ENCODE peak calls at places on chromosomes 6 and 20, in seven cellular contexts. K is tibial nerve, T is lower lobe of right lung, C is ovary, A is choroid plexus epithelial cell, E is psoas muscle, X is epithelial cell of proximal tubule. H is an unnamed sample.

GRCh38 chr20:24694727-24695528 is 225.5 kb downstream of the SYNDIG1 start:
- DNase-seq in K (no peak), T (no peak), C (peak), A (no peak), E (peak), X (no peak), H (no peak)

GRCh38 chr6:83853178-83853967 is at the start of gene RIPPLY2:
- DNase-seq in K (no peak), T (peak), C (peak), A (peak), E (no peak), X (no peak), H (no peak)

GRCh38 chr6:7910298-7910653 is 312 bp downstream of the TXNDC5 start:
- DNase-seq in K (no peak), T (no peak), C (no peak), A (no peak), E (no peak), X (no peak), H (peak)

GRCh38 chr20:63690898-63691710 is 5.3 kb upstream of the TNFRSF6B start:
- DNase-seq in K (no peak), T (no peak), C (no peak), A (no peak), E (peak), X (no peak), H (no peak)

GRCh38 chr20:57672164-57672563 is 37.7 kb downstream of the PMEPA1 start:
- DNase-seq in K (no peak), T (peak), C (peak), A (no peak), E (peak), X (no peak), H (no peak)

GRCh38 chr20:45088247-45088646 is 12.7 kb downstream of the KCNS1 start:
- DNase-seq in K (no peak), T (no peak), C (no peak), A (peak), E (no peak), X (peak), H (no peak)

GRCh38 chr20:17808357-17808756 is 108.6 kb downstream of the BANF2 start:
- DNase-seq in K (peak), T (peak), C (peak), A (peak), E (peak), X (no peak), H (no peak)

GRCh38 chr6:49923826-49924225 is 40.1 kb downstream of the DEFB114 start:
- DNase-seq in K (no peak), T (no peak), C (no peak), A (no peak), E (no peak), X (no peak), H (no peak)

GRCh38 chr20:12371955-12372354 is 454.3 kb downstream of the BTBD3 start:
- DNase-seq in K (no peak), T (no peak), C (no peak), A (no peak), E (no peak), X (no peak), H (no peak)

GRCh38 chr20:48197034-48197433 is 411.8 kb upstream of the SULF2 start:
- DNase-seq in K (no peak), T (no peak), C (peak), A (no peak), E (no peak), X (no peak), H (no peak)

GRCh38 chr6:12545837-12546658 is 170.5 kb upstream of the PHACTR1 start:
- DNase-seq in K (no peak), T (no peak), C (no peak), A (peak), E (no peak), X (peak), H (no peak)

GRCh38 chr20:46512943-46513844 is at the start of gene ZNF334:
- DNase-seq in K (peak), T (peak), C (peak), A (peak), E (peak), X (no peak), H (peak)

GRCh38 chr6:149763866-149764265 is 14.3 kb downstream of the PCMT1 start:
- DNase-seq in K (no peak), T (no peak), C (no peak), A (no peak), E (no peak), X (no peak), H (no peak)

GRCh38 chr6:127177929-127178231 is 59.4 kb downstream of the RSPO3 start:
- DNase-seq in K (no peak), T (no peak), C (no peak), A (no peak), E (no peak), X (no peak), H (no peak)

GRCh38 chr6:104995989-104996617 is 39.2 kb downstream of the LIN28B start:
- DNase-seq in K (no peak), T (no peak), C (no peak), A (peak), E (no peak), X (no peak), H (no peak)

GRCh38 chr6:26312096-26312463 is 52.9 kb upstream of the BTN3A2 start:
- DNase-seq in K (no peak), T (no peak), C (no peak), A (no peak), E (no peak), X (no peak), H (no peak)

GRCh38 chr6:125102901-125103300 is 50.7 kb upstream of the TPD52L1 start:
- DNase-seq in K (no peak), T (no peak), C (no peak), A (peak), E (no peak), X (peak), H (no peak)

GRCh38 chr20:35968930-35969329 is 540 bp downstream of the CNBD2 start:
- DNase-seq in K (no peak), T (no peak), C (no peak), A (no peak), E (no peak), X (no peak), H (no peak)

GRCh38 chr20:63540417-63541186 is 3.4 kb upstream of the PTK6 start:
- DNase-seq in K (no peak), T (no peak), C (no peak), A (no peak), E (no peak), X (no peak), H (no peak)

GRCh38 chr6:134880487-134881190 is 69.3 kb downstream of the ALDH8A1 start:
- DNase-seq in K (no peak), T (no peak), C (no peak), A (no peak), E (no peak), X (no peak), H (no peak)

GRCh38 chr6:169051371-169051770 is 202.3 kb downstream of the THBS2 start:
- DNase-seq in K (no peak), T (no peak), C (no peak), A (no peak), E (no peak), X (no peak), H (no peak)

GRCh38 chr6:118202517-118202916 is 295.5 kb downstream of the SLC35F1 start:
- DNase-seq in K (no peak), T (no peak), C (no peak), A (no peak), E (no peak), X (no peak), H (no peak)

GRCh38 chr20:16966276-16966880 is 218.2 kb downstream of the OTOR start:
- DNase-seq in K (no peak), T (no peak), C (no peak), A (no peak), E (no peak), X (peak), H (no peak)

GRCh38 chr20:6954219-6954618 is 186.7 kb downstream of the BMP2 start:
- DNase-seq in K (no peak), T (no peak), C (no peak), A (peak), E (no peak), X (no peak), H (no peak)

GRCh38 chr6:51049288-51049982 is 230.8 kb downstream of the TFAP2B start:
- DNase-seq in K (no peak), T (no peak), C (no peak), A (no peak), E (no peak), X (no peak), H (no peak)

GRCh38 chr6:163750436-163751031 is 336.0 kb downstream of the QKI start:
- DNase-seq in K (no peak), T (no peak), C (no peak), A (no peak), E (no peak), X (no peak), H (no peak)

GRCh38 chr6:138099832-138100231 is 7.4 kb downstream of the PERP start:
- DNase-seq in K (no peak), T (no peak), C (no peak), A (peak), E (no peak), X (peak), H (no peak)

GRCh38 chr6:131844243-131844841 is 36.5 kb downstream of the ENPP1 start:
- DNase-seq in K (no peak), T (no peak), C (no peak), A (peak), E (no peak), X (no peak), H (no peak)

GRCh38 chr6:56335733-56336132 is 88.4 kb upstream of the COL21A1 start:
- DNase-seq in K (no peak), T (no peak), C (no peak), A (peak), E (no peak), X (peak), H (peak)

GRCh38 chr20:49157146-49157545 is 31.0 kb downstream of the STAU1 start:
- DNase-seq in K (no peak), T (no peak), C (no peak), A (no peak), E (no peak), X (no peak), H (no peak)

GRCh38 chr6:37589198-37589597 is 89.5 kb upstream of the CCDC167 start:
- DNase-seq in K (no peak), T (no peak), C (no peak), A (no peak), E (no peak), X (no peak), H (no peak)

GRCh38 chr6:37588745-37589139 is 89.0 kb upstream of the CCDC167 start:
- DNase-seq in K (no peak), T (no peak), C (no peak), A (no peak), E (no peak), X (no peak), H (no peak)

GRCh38 chr6:37594895-37595294 is 95.2 kb upstream of the CCDC167 start:
- DNase-seq in K (no peak), T (no peak), C (no peak), A (no peak), E (no peak), X (no peak), H (no peak)

GRCh38 chr6:37595859-37596258 is 96.2 kb upstream of the CCDC167 start:
- DNase-seq in K (no peak), T (no peak), C (no peak), A (no peak), E (no peak), X (no peak), H (no peak)

GRCh38 chr6:37592085-37592698 is 92.5 kb upstream of the CCDC167 start:
- DNase-seq in K (no peak), T (no peak), C (no peak), A (no peak), E (no peak), X (no peak), H (no peak)
- H3K4me3 ChIP-seq in K (no peak), T (no peak), C (no peak), A (no peak), E (no peak), X (no peak), H (no peak)

DNA sequence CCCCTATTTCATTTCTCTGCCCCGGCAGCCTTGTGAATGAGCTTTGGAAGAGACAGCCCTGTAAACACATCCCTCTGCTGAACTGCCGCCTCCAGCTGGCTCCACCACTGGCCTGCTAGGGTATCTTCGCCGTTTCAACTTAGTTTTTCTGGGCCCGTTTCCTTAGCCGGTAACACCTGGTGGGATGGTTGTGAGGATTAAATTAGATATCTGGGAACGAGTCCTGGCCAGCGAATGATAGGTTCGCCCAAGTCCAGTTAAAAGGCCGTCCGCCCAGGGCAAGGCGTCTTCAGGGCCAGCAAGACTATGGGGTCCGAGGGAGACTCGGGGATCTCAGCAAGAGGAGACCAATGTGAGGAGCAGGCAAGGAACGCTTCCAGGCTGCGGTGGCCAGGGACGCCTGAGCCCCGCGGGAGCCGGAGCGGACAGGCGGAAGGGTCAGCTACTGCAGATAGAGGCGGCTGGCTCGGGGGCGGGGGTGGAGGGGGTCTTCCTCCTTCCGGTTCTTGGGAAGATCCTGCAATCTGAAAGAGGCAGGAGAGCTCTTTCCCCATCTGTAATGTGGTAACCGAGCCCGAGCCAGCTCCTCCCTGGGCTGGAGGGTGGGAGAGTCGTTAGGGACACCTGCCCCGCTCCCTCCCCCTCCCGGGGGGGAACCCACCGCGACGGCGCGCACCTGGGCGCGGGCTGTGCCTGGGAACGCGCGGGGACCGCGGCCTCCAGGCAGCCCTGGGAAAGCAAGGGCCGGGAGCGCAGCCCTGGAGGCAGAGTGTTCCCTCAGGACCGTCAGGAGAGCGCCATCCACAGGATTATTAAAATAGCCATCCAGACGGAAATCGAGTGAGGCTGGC is 4.5 kb upstream of the PTCRA start:
- DNase-seq in K (no peak), T (no peak), C (no peak), A (peak), E (no peak), X (no peak), H (no peak)
- H3K4me3 ChIP-seq in K (no peak), T (peak), C (peak), A (peak), E (peak), X (peak), H (no peak)

GRCh38 chr20:2865630-2866029 is 7.7 kb upstream of the PTPRA start:
- DNase-seq in K (no peak), T (no peak), C (no peak), A (peak), E (no peak), X (no peak), H (no peak)
- H3K4me3 ChIP-seq in K (no peak), T (no peak), C (no peak), A (no peak), E (no peak), X (no peak), H (no peak)

DNA sequence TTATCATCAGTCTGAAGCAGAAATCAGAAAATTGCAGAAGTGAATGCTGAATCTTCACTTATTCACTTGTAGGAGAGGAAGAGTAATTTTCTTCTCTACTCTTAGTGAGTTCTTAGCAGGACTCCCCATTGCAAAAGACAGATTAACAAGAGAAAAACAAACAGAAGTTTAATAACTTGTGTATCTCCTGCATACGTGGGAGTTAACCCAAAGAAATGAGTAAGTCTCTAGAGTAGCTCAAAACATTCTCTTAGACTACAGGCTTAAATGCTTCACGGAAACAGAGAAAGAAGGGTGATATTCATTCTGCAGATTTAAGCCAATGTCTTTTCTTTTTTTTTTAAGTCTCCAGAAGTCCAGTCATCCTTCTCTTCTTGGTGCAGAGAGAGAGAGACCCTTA is 97.9 kb upstream of the TMEM181 start:
- DNase-seq in K (no peak), T (no peak), C (no peak), A (no peak), E (no peak), X (no peak), H (no peak)
- H3K4me3 ChIP-seq in K (no peak), T (no peak), C (no peak), A (no peak), E (no peak), X (no peak), H (no peak)

DNA sequence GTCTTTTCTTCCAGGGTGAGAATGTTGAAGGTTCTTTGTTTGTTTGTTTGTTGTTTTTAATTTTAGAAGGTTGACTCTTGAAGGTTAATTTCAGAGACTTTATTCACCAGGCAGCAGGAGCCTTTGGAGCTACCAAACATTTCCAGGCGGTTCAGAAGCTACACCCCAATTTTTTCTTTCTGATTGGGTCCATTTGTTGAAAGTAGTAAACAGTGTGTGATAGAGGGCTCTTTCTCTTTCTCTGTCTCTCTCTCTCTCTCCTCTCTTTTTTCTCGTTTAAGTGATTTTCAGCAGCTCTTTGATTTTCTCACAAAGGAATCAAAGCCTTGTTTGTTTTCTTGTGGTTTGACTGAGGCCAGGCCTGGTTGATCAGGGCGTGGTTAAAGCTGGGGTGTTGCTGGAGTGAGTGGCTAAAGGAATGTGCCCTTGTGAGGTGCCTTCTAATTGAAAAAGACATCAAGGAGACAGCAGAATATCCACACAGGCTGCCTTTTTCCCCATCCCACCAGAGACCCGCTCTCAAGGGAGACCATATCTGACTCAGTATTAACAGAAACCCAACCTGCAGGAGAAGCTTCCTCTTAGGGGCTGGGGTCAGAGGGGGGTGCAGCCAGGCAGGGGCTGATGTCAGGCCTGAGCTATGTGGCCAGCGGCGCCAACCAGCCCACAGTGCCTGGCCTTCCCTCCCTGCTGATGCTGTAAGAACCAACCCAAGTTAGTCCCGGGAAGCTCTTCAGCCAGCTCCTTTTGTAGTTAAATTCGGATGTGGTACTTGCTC is 40.4 kb upstream of the NAA20 start:
- DNase-seq in K (no peak), T (peak), C (peak), A (peak), E (peak), X (peak), H (no peak)
- H3K4me3 ChIP-seq in K (peak), T (peak), C (peak), A (peak), E (peak), X (peak), H (no peak)

GRCh38 chr20:1122388-1123315 is 4.2 kb downstream of the PSMF1 start:
- DNase-seq in K (peak), T (peak), C (no peak), A (peak), E (peak), X (no peak), H (no peak)

GRCh38 chr20:1119524-1119923 is 1.1 kb downstream of the PSMF1 start:
- DNase-seq in K (no peak), T (no peak), C (no peak), A (no peak), E (no peak), X (no peak), H (no peak)

GRCh38 chr20:1119128-1119505 is 715 bp downstream of the PSMF1 start:
- DNase-seq in K (no peak), T (no peak), C (no peak), A (no peak), E (no peak), X (no peak), H (no peak)

GRCh38 chr20:1118336-1119127 is at the start of gene PSMF1:
- DNase-seq in K (peak), T (peak), C (peak), A (peak), E (peak), X (peak), H (peak)

DNA sequence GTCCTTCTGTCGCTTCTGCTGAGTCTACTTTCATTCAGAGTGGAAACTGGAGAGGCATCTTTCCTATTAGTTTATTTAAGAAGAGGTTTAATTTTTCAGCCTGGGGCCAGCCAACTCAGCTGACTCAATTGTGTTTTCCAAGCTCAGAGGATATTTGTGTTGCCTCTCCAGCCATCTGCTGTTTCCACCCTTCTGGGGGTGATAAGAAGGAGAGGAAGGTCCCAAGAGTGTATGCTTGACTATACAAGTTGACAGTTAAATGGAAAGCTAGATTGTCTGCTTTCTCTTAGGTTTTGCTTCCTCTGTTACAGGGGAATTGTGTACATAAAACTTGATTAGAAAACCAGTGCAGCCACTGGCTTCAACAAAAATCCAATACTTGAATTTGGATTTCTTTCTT is 3.0 kb downstream of the PSMF1 start:
- DNase-seq in K (no peak), T (no peak), C (no peak), A (no peak), E (no peak), X (no peak), H (no peak)
- H3K4me3 ChIP-seq in K (no peak), T (no peak), C (no peak), A (no peak), E (peak), X (no peak), H (no peak)

GRCh38 chr6:18155864-18156396 is 708 bp downstream of the KDM1B start:
- DNase-seq in K (no peak), T (peak), C (no peak), A (peak), E (peak), X (no peak), H (peak)

GRCh38 chr6:18154507-18155272 is at the start of gene TPMT:
- DNase-seq in K (no peak), T (peak), C (peak), A (no peak), E (peak), X (no peak), H (no peak)

GRCh38 chr6:18155273-18155863 is at the start of gene KDM1B:
- DNase-seq in K (peak), T (peak), C (no peak), A (peak), E (peak), X (no peak), H (peak)

GRCh38 chr6:18151801-18152200 is 3.1 kb downstream of the TPMT start:
- DNase-seq in K (no peak), T (no peak), C (no peak), A (no peak), E (no peak), X (no peak), H (no peak)

DNA sequence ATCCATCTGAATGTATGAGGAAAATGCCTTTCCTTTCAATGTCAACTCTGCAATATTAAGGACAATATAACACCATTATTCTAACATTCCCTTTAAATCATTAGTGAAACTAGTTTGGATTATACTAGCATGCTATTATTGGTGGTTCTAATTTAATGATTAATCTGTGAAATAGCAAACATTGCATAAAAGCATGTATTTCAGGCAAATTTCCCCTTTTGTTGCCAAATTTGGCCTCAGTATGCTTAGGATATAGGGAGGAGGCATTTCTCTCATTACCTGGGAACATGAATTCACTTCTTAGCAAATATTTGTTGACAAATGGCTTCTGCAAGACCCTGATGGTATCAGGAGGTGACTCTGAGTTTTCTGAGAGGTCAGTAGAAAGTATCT is 1.6 kb downstream of the TPMT start:
- DNase-seq in K (no peak), T (no peak), C (no peak), A (no peak), E (no peak), X (no peak), H (no peak)
- H3K4me3 ChIP-seq in K (no peak), T (no peak), C (no peak), A (no peak), E (no peak), X (peak), H (no peak)